ENCODE peak calls at places on chromosomes 11 and 22, in seven cellular contexts. K is H1, Q is HCT116, C is HepG2, W is SK-N-SH, H is GM12878, V is K562. D is an unnamed sample.

GRCh38 chr22:43012390-43012789 is 2.6 kb downstream of the PACSIN2 start:
- DNase-seq in K (no peak), Q (no peak), C (no peak), W (no peak), H (no peak), V (no peak), D (no peak)

GRCh38 chr22:46682011-46682731 is 55.9 kb downstream of the CERK start:
- DNase-seq in K (no peak), Q (no peak), C (no peak), W (no peak), H (no peak), V (no peak), D (no peak)

GRCh38 chr11:131643171-131643570 is 272.8 kb downstream of the NTM start:
- DNase-seq in K (no peak), Q (no peak), C (no peak), W (peak; percentile 59), H (no peak), V (no peak), D (no peak)

GRCh38 chr11:10654211-10655150 is 39.1 kb downstream of the IRAG1 start:
- DNase-seq in K (no peak), Q (peak; percentile 55), C (peak; percentile 57), W (peak; percentile 66), H (peak; percentile 23), V (peak; percentile 69), D (peak; percentile 27)

GRCh38 chr11:9738126-9738525 is 74.2 kb downstream of the SWAP70 start:
- DNase-seq in K (no peak), Q (no peak), C (no peak), W (no peak), H (no peak), V (no peak), D (no peak)

GRCh38 chr11:11215944-11216343 is 137.1 kb downstream of the CSNK2A3 start:
- DNase-seq in K (no peak), Q (no peak), C (peak; percentile 43), W (no peak), H (no peak), V (no peak), D (no peak)

GRCh38 chr22:40411506-40411861 is 41.1 kb downstream of the SGSM3 start:
- DNase-seq in K (no peak), Q (no peak), C (no peak), W (no peak), H (no peak), V (no peak), D (no peak)

GRCh38 chr11:72353861-72354260 is 80.5 kb downstream of the CLPB start:
- DNase-seq in K (no peak), Q (no peak), C (peak; percentile 50), W (no peak), H (no peak), V (no peak), D (no peak)

GRCh38 chr22:23020659-23021293 is 49.5 kb upstream of the GNAZ start:
- DNase-seq in K (no peak), Q (no peak), C (no peak), W (no peak), H (no peak), V (no peak), D (no peak)

GRCh38 chr11:72812968-72813739 is 1.1 kb upstream of the ATG16L2 start:
- DNase-seq in K (no peak), Q (peak; percentile 71), C (peak; percentile 70), W (peak; percentile 67), H (no peak), V (peak; percentile 71), D (peak; percentile 50)

GRCh38 chr22:45329536-45329936 is 19.8 kb downstream of the FAM118A start:
- DNase-seq in K (no peak), Q (no peak), C (no peak), W (peak; percentile 94), H (no peak), V (no peak), D (no peak)

GRCh38 chr11:114348200-114349191 is 51.8 kb downstream of the C11orf71 start:
- DNase-seq in K (peak; percentile 34), Q (peak; percentile 51), C (peak; percentile 39), W (peak; percentile 15), H (no peak), V (no peak), D (peak; percentile 58)

GRCh38 chr11:16341853-16342252 is 14.5 kb downstream of the SOX6 start:
- DNase-seq in K (no peak), Q (no peak), C (no peak), W (no peak), H (no peak), V (no peak), D (no peak)

GRCh38 chr11:104327864-104328513 is 164.0 kb upstream of the PDGFD start:
- DNase-seq in K (no peak), Q (no peak), C (no peak), W (peak; percentile 27), H (no peak), V (no peak), D (no peak)

GRCh38 chr22:22111983-22112382 is 129.4 kb upstream of the TOP3B start:
- DNase-seq in K (no peak), Q (no peak), C (no peak), W (no peak), H (no peak), V (no peak), D (no peak)

GRCh38 chr11:61569701-61570100 is 11.2 kb downstream of the SYT7 start:
- DNase-seq in K (no peak), Q (no peak), C (no peak), W (peak; percentile 56), H (no peak), V (no peak), D (no peak)

GRCh38 chr22:24707477-24707816 is 67.1 kb downstream of the PIWIL3 start:
- DNase-seq in K (no peak), Q (peak; percentile 6), C (no peak), W (no peak), H (no peak), V (no peak), D (no peak)

GRCh38 chr11:35990170-35990569 is 46.3 kb downstream of the LDLRAD3 start:
- DNase-seq in K (no peak), Q (no peak), C (no peak), W (no peak), H (no peak), V (no peak), D (no peak)

GRCh38 chr22:43301866-43302265 is 41.3 kb downstream of the SCUBE1 start:
- DNase-seq in K (no peak), Q (no peak), C (no peak), W (no peak), H (no peak), V (no peak), D (no peak)

GRCh38 chr11:45723421-45723820 is 58.0 kb upstream of the CHST1 start:
- DNase-seq in K (no peak), Q (no peak), C (no peak), W (no peak), H (no peak), V (no peak), D (no peak)

DNA sequence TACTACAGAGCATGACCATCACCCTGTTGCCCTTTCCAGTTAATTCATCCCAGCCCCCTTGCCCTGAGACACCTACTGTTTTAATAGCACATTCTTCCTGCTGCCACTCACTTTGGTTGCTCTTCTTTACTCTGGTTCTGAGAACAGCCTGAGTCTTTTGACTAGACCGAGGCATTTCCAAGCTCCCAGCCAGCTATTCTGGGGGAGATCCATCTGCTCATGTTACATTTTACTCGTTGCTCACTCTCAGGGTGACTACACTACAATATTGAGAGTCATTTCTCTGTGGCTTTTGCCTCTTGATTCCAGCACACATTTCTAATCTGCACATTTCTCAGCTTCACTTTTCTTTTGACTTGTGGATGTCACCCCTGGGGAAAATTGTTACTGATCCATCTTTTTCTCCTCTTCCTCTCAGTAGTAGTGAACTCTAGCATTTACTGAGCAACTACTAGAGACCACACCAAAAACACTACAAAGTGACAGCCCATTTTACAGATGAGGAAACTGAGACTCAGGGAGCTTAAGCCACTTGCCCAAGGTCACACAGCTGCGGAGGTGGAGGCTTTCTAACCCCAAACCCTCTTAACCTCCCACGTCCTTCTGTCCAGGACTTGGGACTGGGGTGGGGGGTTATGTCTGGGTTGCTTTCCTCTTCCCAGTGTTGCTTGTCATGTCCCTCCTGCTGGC is 117.8 kb downstream of the C11orf91 start:
- DNase-seq in K (no peak), Q (no peak), C (no peak), W (no peak), H (no peak), V (no peak), D (no peak)
- TF ChIP-seq YY1 in K (no peak), Q (no peak), C (no peak), W (no peak), H (no peak), V (no peak), D (no peak)

GRCh38 chr11:77705195-77705876 is 67.7 kb upstream of the CLNS1A start:
- DNase-seq in K (no peak), Q (peak; percentile 71), C (peak; percentile 71), W (no peak), H (no peak), V (peak; percentile 29), D (peak; percentile 6)
- TF ChIP-seq YY1 in K (no peak), Q (no peak), C (no peak), W (no peak), H (no peak), V (no peak), D (no peak)

GRCh38 chr22:26139320-26139719 is 29.9 kb upstream of the SEZ6L start:
- DNase-seq in K (no peak), Q (no peak), C (no peak), W (peak; percentile 41), H (no peak), V (no peak), D (no peak)
- TF ChIP-seq YY1 in K (no peak), Q (no peak), C (no peak), W (no peak), H (no peak), V (no peak), D (no peak)

GRCh38 chr11:110894224-110894623 is 182.0 kb upstream of the ARHGAP20 start:
- DNase-seq in K (no peak), Q (no peak), C (no peak), W (no peak), H (no peak), V (no peak), D (no peak)

GRCh38 chr11:110892741-110893285 is 180.6 kb upstream of the ARHGAP20 start:
- DNase-seq in K (no peak), Q (no peak), C (no peak), W (no peak), H (no peak), V (no peak), D (no peak)

GRCh38 chr11:110896358-110896757 is 184.1 kb upstream of the ARHGAP20 start:
- DNase-seq in K (no peak), Q (no peak), C (no peak), W (no peak), H (no peak), V (no peak), D (no peak)

GRCh38 chr11:110900426-110900825 is 188.2 kb upstream of the ARHGAP20 start:
- DNase-seq in K (no peak), Q (no peak), C (no peak), W (no peak), H (no peak), V (no peak), D (no peak)

GRCh38 chr11:110897035-110897434 is 184.8 kb upstream of the ARHGAP20 start:
- DNase-seq in K (no peak), Q (no peak), C (no peak), W (peak; percentile 7), H (no peak), V (no peak), D (no peak)
- TF ChIP-seq YY1 in K (no peak), Q (no peak), C (no peak), W (no peak), H (no peak), V (no peak), D (no peak)